ENCODE peak calls at places on chromosomes 5 and 9, in ten cellular contexts. D, F, L, H, W, R, Z, S, X and N are unnamed samples.
A peak's percentile ranks its signal among the peaks of the same experiment; 100 is the strongest.

GRCh38 chr9:71680189-71680983 is 87.9 kb downstream of the CEMIP2 start:
- DNase-seq in R (no peak), F (peak; percentile 64), S (no peak), L (no peak), H (no peak), W (no peak), D (no peak), Z (peak; percentile 63), X (no peak), N (peak; percentile 76)

GRCh38 chr9:119044801-119045200 is 324.4 kb downstream of the BRINP1 start:
- DNase-seq in Z (peak; percentile 54), D (no peak), X (no peak), S (no peak), F (peak; percentile 7), L (no peak), R (no peak), H (no peak), W (no peak), N (peak; percentile 3)

GRCh38 chr9:116555102-116555501 is 132.0 kb upstream of the TRIM32 start:
- DNase-seq in X (no peak), Z (no peak), R (no peak), F (peak; percentile 39), L (no peak), D (no peak), S (peak; percentile 51), W (no peak), H (no peak), N (no peak)

GRCh38 chr9:4305065-4305481 is 5.2 kb upstream of the GLIS3 start:
- DNase-seq in L (no peak), D (no peak), S (no peak), X (no peak), R (no peak), H (no peak), F (no peak), Z (no peak), W (no peak), N (no peak)

GRCh38 chr5:43486353-43486752 is 2.7 kb upstream of the TMEM267 start:
- DNase-seq in F (no peak), R (no peak), W (no peak), H (no peak), D (no peak), X (no peak), S (no peak), Z (no peak), L (no peak), N (no peak)

GRCh38 chr9:114140401-114140800 is 14.9 kb upstream of the COL27A1 start:
- DNase-seq in H (no peak), X (no peak), W (no peak), D (no peak), R (no peak), S (no peak), L (no peak), F (no peak), Z (no peak), N (no peak)

GRCh38 chr9:13750639-13751038 is 471.1 kb upstream of the MPDZ start:
- DNase-seq in D (no peak), X (no peak), W (no peak), S (no peak), Z (no peak), L (no peak), H (no peak), R (no peak), F (no peak), N (no peak)

GRCh38 chr5:107483196-107483595 is 187.5 kb downstream of the EFNA5 start:
- DNase-seq in S (no peak), L (no peak), F (no peak), R (no peak), D (no peak), X (no peak), W (no peak), H (no peak), Z (no peak), N (no peak)

GRCh38 chr9:131799177-131799823 is 59.4 kb upstream of the RAPGEF1 start:
- DNase-seq in R (peak; percentile 40), S (peak; percentile 41), Z (peak; percentile 16), H (no peak), F (peak; percentile 71), X (no peak), D (peak; percentile 74), L (peak; percentile 45), W (no peak), N (peak; percentile 16)

GRCh38 chr5:154779105-154779504 is 23.9 kb downstream of the LARP1 start:
- DNase-seq in F (peak; percentile 92), H (no peak), L (no peak), D (no peak), X (peak; percentile 68), Z (peak; percentile 84), W (peak; percentile 61), S (no peak), R (no peak), N (peak; percentile 89)

GRCh38 chr5:103254921-103255320 is 3.6 kb upstream of the MACIR start:
- DNase-seq in S (no peak), R (no peak), L (no peak), H (no peak), Z (peak; percentile 30), F (no peak), D (no peak), W (no peak), X (no peak), N (no peak)

GRCh38 chr5:134438641-134439621 is 27.2 kb upstream of the CDKN2AIPNL start:
- DNase-seq in W (peak; percentile 90), X (peak; percentile 95), D (no peak), H (peak; percentile 95), Z (peak; percentile 99), L (no peak), R (no peak), F (peak; percentile 98), S (peak; percentile 78), N (peak; percentile 92)